ENCODE peak calls at places on chromosomes 4 and X, in nine cellular contexts. U, D, P, N, L, R, Z, K and T are unnamed samples.

GRCh38 chrX:40772290-40772689 is 36.9 kb upstream of the MED14 start:
- DNase-seq in K (peak), D (no peak), Z (no peak), P (no peak), U (no peak), R (peak), N (peak), L (peak), T (no peak)

GRCh38 chr4:158949094-158949493 is 153.8 kb upstream of the RAPGEF2 start:
- DNase-seq in P (no peak), Z (no peak), R (peak), D (no peak), L (peak), N (peak), U (no peak), K (no peak), T (no peak)

GRCh38 chr4:74613266-74613665 is 168.3 kb downstream of the AREG start:
- DNase-seq in N (no peak), K (no peak), R (no peak), D (no peak), Z (peak), L (no peak), U (no peak), P (peak), T (no peak)

GRCh38 chr4:180057198-180057821 is 2185.9 kb upstream of the TENM3 start:
- DNase-seq in L (no peak), R (no peak), K (no peak), N (peak), D (no peak), Z (peak), U (peak), P (peak), T (peak)

GRCh38 chr4:52201705-52202104 is 150.6 kb downstream of the SPATA18 start:
- DNase-seq in D (no peak), K (peak), L (no peak), N (no peak), U (no peak), P (no peak), R (no peak), Z (peak), T (no peak)

GRCh38 chr4:25813705-25814104 is 49.1 kb downstream of the SEL1L3 start:
- DNase-seq in P (no peak), R (peak), N (peak), L (no peak), K (peak), D (peak), Z (peak), U (no peak), T (no peak)

GRCh38 chrX:108148524-108148923 is 56.9 kb downstream of the ATG4A start:
- DNase-seq in L (no peak), P (no peak), U (peak), Z (no peak), K (no peak), N (no peak), D (no peak), R (no peak), T (no peak)

GRCh38 chr4:41598580-41598979 is 60.6 kb downstream of the LIMCH1 start:
- DNase-seq in L (no peak), Z (no peak), R (no peak), D (no peak), N (peak), U (no peak), K (no peak), P (no peak), T (no peak)

GRCh38 chr4:41214158-41215146 is at the start of gene APBB2:
- DNase-seq in D (peak), K (peak), R (peak), N (peak), U (peak), P (peak), L (peak), Z (peak), T (peak)

GRCh38 chr4:4848540-4848939 is 10.9 kb upstream of the MSX1 start:
- DNase-seq in D (no peak), N (no peak), K (no peak), P (no peak), L (no peak), R (no peak), U (no peak), Z (no peak), T (no peak)

GRCh38 chr4:17633600-17633999 is 19.2 kb downstream of the MED28 start:
- DNase-seq in Z (no peak), N (no peak), U (no peak), R (no peak), L (no peak), P (no peak), D (no peak), K (no peak), T (no peak)

GRCh38 chr4:1081689-1082040 is 31.7 kb downstream of the RNF212 start:
- DNase-seq in U (no peak), L (peak), N (peak), Z (no peak), D (no peak), K (peak), P (no peak), R (peak), T (no peak)

GRCh38 chr4:125042031-125042430 is 272.7 kb upstream of the FAT4 start:
- DNase-seq in R (no peak), Z (no peak), P (peak), K (no peak), U (no peak), L (peak), N (peak), D (no peak), T (no peak)

GRCh38 chr4:8537041-8537461 is 43.1 kb upstream of the GPR78 start:
- DNase-seq in P (no peak), N (peak), D (no peak), R (peak), Z (no peak), K (peak), U (no peak), L (peak), T (no peak)

GRCh38 chr4:176883681-176884418 is 91.1 kb upstream of the VEGFC start:
- DNase-seq in K (peak), P (no peak), N (peak), R (peak), L (peak), Z (no peak), D (peak), U (no peak), T (no peak)

GRCh38 chr4:153181293-153182080 is 22.8 kb upstream of the TRIM2 start:
- DNase-seq in L (peak), N (no peak), R (peak), Z (no peak), K (peak), U (no peak), D (no peak), P (no peak), T (no peak)

GRCh38 chrX:47644557-47645091 is 5.7 kb downstream of the ELK1 start:
- DNase-seq in N (peak), K (peak), R (peak), D (no peak), U (no peak), Z (peak), P (no peak), L (no peak), T (no peak)

GRCh38 chrX:1336331-1337143 is at the start of gene IL3RA:
- DNase-seq in P (no peak), D (no peak), R (no peak), Z (no peak), U (peak), K (peak), L (no peak), N (no peak), T (peak)

GRCh38 chr4:98838977-98839618 is 89.8 kb downstream of the EIF4E start:
- DNase-seq in P (peak), Z (no peak), K (peak), L (no peak), D (no peak), U (no peak), N (peak), R (peak), T (no peak)

GRCh38 chr4:87356832-87357526 is 34.0 kb downstream of the HSD17B11 start:
- DNase-seq in D (no peak), K (peak), L (peak), R (no peak), N (no peak), Z (no peak), U (no peak), P (no peak), T (no peak)

GRCh38 chrX:40010550-40011364 is 87.0 kb downstream of the BCOR start:
- DNase-seq in D (no peak), K (no peak), Z (peak), L (no peak), R (no peak), P (peak), N (no peak), U (no peak), T (no peak)

GRCh38 chr4:8730159-8730558 is 137.6 kb downstream of the CPZ start:
- DNase-seq in K (no peak), R (no peak), U (no peak), N (no peak), P (no peak), D (no peak), Z (no peak), L (no peak), T (no peak)

GRCh38 chr4:5206391-5206790 is 155.1 kb downstream of the STK32B start:
- DNase-seq in U (no peak), P (no peak), Z (no peak), R (peak), D (peak), K (peak), L (peak), N (peak), T (no peak)

GRCh38 chr4:124132161-124132560 is 580.4 kb downstream of the ANKRD50 start:
- DNase-seq in R (peak), U (no peak), Z (no peak), D (no peak), N (peak), K (peak), L (no peak), P (no peak), T (no peak)

GRCh38 chr4:116925900-116926457 is 159.4 kb downstream of the TRAM1L1 start:
- DNase-seq in L (no peak), N (peak), U (no peak), D (no peak), P (peak), Z (peak), R (no peak), K (no peak), T (no peak)

GRCh38 chr4:184628103-184628502 is 21.1 kb downstream of the CASP3 start:
- DNase-seq in K (no peak), D (no peak), P (no peak), L (no peak), U (no peak), R (peak), Z (no peak), N (peak), T (no peak)

GRCh38 chr4:71163317-71163716 is 169.9 kb downstream of the DCK start:
- DNase-seq in N (peak), L (no peak), Z (no peak), D (no peak), R (peak), P (no peak), K (no peak), U (no peak), T (no peak)

GRCh38 chrX:102835504-102836146 is 101.4 kb upstream of the RAB40AL start:
- DNase-seq in N (no peak), U (peak), L (no peak), K (peak), P (peak), D (no peak), Z (peak), R (peak), T (no peak)

GRCh38 chr4:3297066-3297859 is 4.4 kb downstream of the RGS12 start:
- DNase-seq in N (no peak), K (no peak), P (no peak), R (no peak), D (no peak), L (no peak), Z (no peak), U (no peak), T (no peak)

GRCh38 chr4:14871676-14872430 is 130.4 kb upstream of the CPEB2 start:
- DNase-seq in Z (peak), P (peak), L (peak), R (no peak), U (no peak), D (no peak), K (no peak), N (no peak), T (no peak)

GRCh38 chr4:112098841-112099240 is 46.4 kb upstream of the FAM241A start:
- DNase-seq in D (no peak), P (no peak), N (no peak), Z (no peak), L (no peak), U (no peak), K (no peak), R (no peak), T (no peak)

GRCh38 chr4:112094330-112094729 is 50.9 kb upstream of the FAM241A start:
- DNase-seq in Z (no peak), R (no peak), N (no peak), L (no peak), D (no peak), K (no peak), P (no peak), U (no peak), T (no peak)

GRCh38 chr4:112102875-112103370 is 42.3 kb upstream of the FAM241A start:
- DNase-seq in D (no peak), L (no peak), R (no peak), P (no peak), U (no peak), Z (no peak), N (no peak), K (no peak), T (no peak)

DNA sequence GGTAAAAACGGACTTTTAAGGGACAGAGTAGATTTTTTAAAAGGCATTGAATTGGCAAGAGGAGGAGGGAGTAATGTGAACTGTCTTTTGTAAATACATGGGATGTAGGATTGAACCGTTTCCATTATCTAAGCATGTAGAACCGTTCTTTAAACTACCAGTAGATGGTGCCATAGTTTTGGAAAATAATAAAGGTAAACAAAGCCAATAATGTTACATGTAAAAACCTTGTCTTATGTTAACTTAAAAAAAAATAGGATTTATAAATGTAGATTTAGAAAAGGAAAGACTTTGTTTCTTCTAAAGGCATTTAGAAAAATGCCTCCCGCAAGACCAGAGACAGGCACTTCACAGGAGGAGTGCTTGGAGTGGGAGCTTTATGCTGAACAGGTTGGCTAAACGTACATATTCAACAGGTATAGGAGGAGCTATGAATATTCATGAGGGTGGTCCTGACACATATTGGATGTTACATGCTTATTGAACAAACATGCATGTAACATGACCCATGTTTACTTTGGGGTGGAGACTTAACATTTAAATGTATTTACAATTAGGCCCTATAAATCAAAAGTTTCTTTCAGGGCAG is 45.5 kb upstream of the FAM241A start:
- DNase-seq in Z (peak), R (peak), L (peak), N (peak), D (no peak), U (peak), K (peak), P (no peak), T (peak)
- TF ChIP-seq CTCF in Z (peak), R (peak), L (peak), N (peak), D (peak), U (peak), K (peak), P (peak), T (peak)

GRCh38 chr4:44629280-44629866 is 22.1 kb downstream of the YIPF7 start:
- DNase-seq in Z (peak), K (peak), R (peak), U (peak), P (peak), N (peak), L (peak), D (no peak), T (peak)

DNA sequence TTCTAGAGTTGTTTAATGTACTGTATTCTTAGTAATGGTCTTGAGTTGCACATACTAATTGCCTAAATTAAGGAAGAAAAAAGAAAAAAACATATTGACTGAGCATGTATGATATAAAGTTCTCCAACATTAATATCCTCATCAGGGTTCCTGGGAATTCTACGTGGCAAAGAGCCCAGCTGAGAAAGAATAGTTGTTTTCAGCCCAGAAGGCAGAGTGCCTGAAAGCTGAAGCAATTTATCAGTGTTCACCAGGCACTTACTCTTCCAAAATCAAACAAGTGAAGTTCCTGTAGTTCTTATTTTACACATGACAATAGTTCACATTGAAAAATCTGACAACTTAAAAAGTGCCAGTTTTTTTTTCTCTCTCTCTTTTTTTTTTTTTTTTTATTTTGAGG is 27.7 kb downstream of the YIPF7 start:
- DNase-seq in R (no peak), Z (no peak), N (no peak), P (no peak), D (no peak), U (no peak), L (no peak), K (no peak), T (no peak)
- TF ChIP-seq CTCF in R (no peak), Z (no peak), N (no peak), P (no peak), D (no peak), U (no peak), L (no peak), K (no peak), T (no peak)

DNA sequence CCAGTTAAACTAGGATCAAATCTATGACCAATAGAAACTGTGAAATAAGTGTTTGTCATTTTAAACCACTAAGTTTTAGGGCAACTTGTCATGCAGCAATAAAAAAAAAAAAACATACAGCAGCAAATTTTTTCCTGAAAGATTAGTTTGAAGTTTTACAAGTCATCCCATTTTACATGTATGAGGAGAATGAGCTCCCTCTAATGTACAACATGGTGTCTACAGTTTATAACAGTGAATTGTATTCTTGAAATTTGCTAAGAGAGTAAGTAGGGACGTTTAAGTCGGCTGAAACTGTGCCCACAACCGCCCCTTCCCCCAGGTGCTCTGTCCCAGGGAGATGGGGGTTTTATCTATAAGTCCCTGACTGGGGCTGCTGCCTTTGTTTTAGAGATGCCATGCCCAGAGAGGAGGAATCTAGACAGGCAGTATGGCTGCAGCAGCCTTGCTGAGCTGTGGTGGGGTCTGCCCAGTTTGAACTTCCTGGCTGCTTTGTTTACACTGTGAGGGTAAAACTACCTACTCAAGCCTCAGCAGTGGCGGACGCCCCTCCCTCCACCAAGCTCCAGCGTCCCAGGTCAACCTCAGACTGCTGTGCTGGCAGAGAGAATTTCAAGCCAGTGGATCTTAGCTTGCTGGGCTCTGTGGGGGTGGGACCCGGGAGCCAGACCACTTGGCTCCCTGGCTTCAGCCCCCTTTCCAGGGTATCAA is 499.3 kb upstream of the CT83 start:
- DNase-seq in P (no peak), Z (no peak), D (no peak), U (no peak), L (peak), N (no peak), R (no peak), K (peak), T (no peak)
- TF ChIP-seq CTCF in P (no peak), Z (peak), D (no peak), U (no peak), L (peak), N (no peak), R (no peak), K (peak), T (no peak)

GRCh38 chr4:142443469-142443868 is 402.6 kb downstream of the INPP4B start:
- DNase-seq in Z (no peak), K (no peak), P (peak), R (no peak), L (no peak), U (no peak), D (no peak), N (no peak), T (no peak)
- TF ChIP-seq CTCF in Z (peak), K (no peak), P (peak), R (no peak), L (no peak), U (no peak), D (no peak), N (no peak), T (no peak)